ENCODE peak calls at places on chromosomes 7 and 10, in five cellular contexts. One of them, this sample, is unnamed.
A peak's percentile ranks its signal among the peaks of the same experiment; 100 is the strongest.

GRCh38 chr10:27741173-27742091 is 4.2 kb downstream of the MKX start:
- DNase-seq in adrenal gland: no peak
- DNase-seq in activated CD8-positive, alpha-beta memory T cell treated with anti-CD3 and anti-CD28 coated beads for 48 hours: no peak
- DNase-seq in HS-27A: no peak
- DNase-seq in RCC 7860: no peak
- DNase-seq in this sample: peak; percentile 14

GRCh38 chr10:43075612-43076003 is 1.3 kb upstream of the RET start:
- DNase-seq in adrenal gland: no peak
- DNase-seq in activated CD8-positive, alpha-beta memory T cell treated with anti-CD3 and anti-CD28 coated beads for 48 hours: no peak
- DNase-seq in HS-27A: no peak
- DNase-seq in RCC 7860: no peak
- DNase-seq in this sample: no peak

GRCh38 chr10:60485025-60485424 is 95.3 kb upstream of the ANK3 start:
- DNase-seq in adrenal gland: no peak
- DNase-seq in activated CD8-positive, alpha-beta memory T cell treated with anti-CD3 and anti-CD28 coated beads for 48 hours: no peak
- DNase-seq in HS-27A: no peak
- DNase-seq in RCC 7860: no peak
- DNase-seq in this sample: no peak

GRCh38 chr7:4702961-4703512 is 20.9 kb downstream of the FOXK1 start:
- DNase-seq in adrenal gland: no peak
- DNase-seq in activated CD8-positive, alpha-beta memory T cell treated with anti-CD3 and anti-CD28 coated beads for 48 hours: no peak
- DNase-seq in HS-27A: no peak
- DNase-seq in RCC 7860: no peak
- DNase-seq in this sample: no peak

GRCh38 chr7:38673795-38674194 is 42.6 kb upstream of the AMPH start:
- DNase-seq in adrenal gland: no peak
- DNase-seq in activated CD8-positive, alpha-beta memory T cell treated with anti-CD3 and anti-CD28 coated beads for 48 hours: no peak
- DNase-seq in HS-27A: peak; percentile 8
- DNase-seq in RCC 7860: no peak
- DNase-seq in this sample: no peak

GRCh38 chr10:63588436-63589180 is 67.4 kb downstream of the REEP3 start:
- DNase-seq in adrenal gland: no peak
- DNase-seq in activated CD8-positive, alpha-beta memory T cell treated with anti-CD3 and anti-CD28 coated beads for 48 hours: no peak
- DNase-seq in HS-27A: no peak
- DNase-seq in RCC 7860: no peak
- DNase-seq in this sample: peak; percentile 33

GRCh38 chr7:39606352-39606751 is 17.0 kb upstream of the RALA start:
- DNase-seq in adrenal gland: no peak
- DNase-seq in activated CD8-positive, alpha-beta memory T cell treated with anti-CD3 and anti-CD28 coated beads for 48 hours: no peak
- DNase-seq in HS-27A: no peak
- DNase-seq in RCC 7860: peak; percentile 43
- DNase-seq in this sample: no peak

GRCh38 chr10:88209837-88210552 is 346.6 kb downstream of the PTEN start:
- DNase-seq in adrenal gland: no peak
- DNase-seq in activated CD8-positive, alpha-beta memory T cell treated with anti-CD3 and anti-CD28 coated beads for 48 hours: no peak
- DNase-seq in HS-27A: no peak
- DNase-seq in RCC 7860: no peak
- DNase-seq in this sample: no peak

GRCh38 chr10:109889867-109890266 is 33.4 kb downstream of the XPNPEP1 start:
- DNase-seq in adrenal gland: no peak
- DNase-seq in activated CD8-positive, alpha-beta memory T cell treated with anti-CD3 and anti-CD28 coated beads for 48 hours: no peak
- DNase-seq in HS-27A: no peak
- DNase-seq in RCC 7860: peak; percentile 76
- DNase-seq in this sample: no peak

GRCh38 chr10:51459476-51459875 is 239.9 kb downstream of the CSTF2T start:
- DNase-seq in adrenal gland: no peak
- DNase-seq in activated CD8-positive, alpha-beta memory T cell treated with anti-CD3 and anti-CD28 coated beads for 48 hours: no peak
- DNase-seq in HS-27A: no peak
- DNase-seq in RCC 7860: no peak
- DNase-seq in this sample: no peak

GRCh38 chr10:48439031-48439430 is 132.6 kb downstream of the MAPK8 start:
- DNase-seq in adrenal gland: no peak
- DNase-seq in activated CD8-positive, alpha-beta memory T cell treated with anti-CD3 and anti-CD28 coated beads for 48 hours: no peak
- DNase-seq in HS-27A: peak; percentile 33
- DNase-seq in RCC 7860: peak; percentile 46
- DNase-seq in this sample: no peak

GRCh38 chr10:110919971-110920881 is 822 bp downstream of the SHOC2 start:
- DNase-seq in adrenal gland: peak; percentile 47
- DNase-seq in activated CD8-positive, alpha-beta memory T cell treated with anti-CD3 and anti-CD28 coated beads for 48 hours: peak; percentile 17
- DNase-seq in HS-27A: no peak
- DNase-seq in RCC 7860: no peak
- DNase-seq in this sample: peak; percentile 34

GRCh38 chr10:78974409-78975317 is 94.1 kb upstream of the ZMIZ1 start:
- DNase-seq in adrenal gland: peak; percentile 66
- DNase-seq in activated CD8-positive, alpha-beta memory T cell treated with anti-CD3 and anti-CD28 coated beads for 48 hours: peak; percentile 36
- DNase-seq in HS-27A: peak; percentile 52
- DNase-seq in RCC 7860: peak; percentile 93
- DNase-seq in this sample: peak; percentile 57

GRCh38 chr7:40870108-40870507 is 735.3 kb downstream of the SUGCT start:
- DNase-seq in adrenal gland: no peak
- DNase-seq in activated CD8-positive, alpha-beta memory T cell treated with anti-CD3 and anti-CD28 coated beads for 48 hours: no peak
- DNase-seq in HS-27A: no peak
- DNase-seq in RCC 7860: no peak
- DNase-seq in this sample: no peak

GRCh38 chr10:43861966-43862751 is 213.5 kb upstream of the ZNF32 start:
- DNase-seq in adrenal gland: no peak
- DNase-seq in activated CD8-positive, alpha-beta memory T cell treated with anti-CD3 and anti-CD28 coated beads for 48 hours: no peak
- DNase-seq in HS-27A: peak; percentile 71
- DNase-seq in RCC 7860: peak; percentile 99
- DNase-seq in this sample: no peak

GRCh38 chr10:62268027-62268398 is 631 bp downstream of the RTKN2 start:
- DNase-seq in adrenal gland: peak; percentile 13
- DNase-seq in activated CD8-positive, alpha-beta memory T cell treated with anti-CD3 and anti-CD28 coated beads for 48 hours: no peak
- DNase-seq in HS-27A: no peak
- DNase-seq in RCC 7860: no peak
- DNase-seq in this sample: no peak

GRCh38 chr10:19847321-19847720 is 31.1 kb downstream of the PLXDC2 start:
- DNase-seq in adrenal gland: no peak
- DNase-seq in activated CD8-positive, alpha-beta memory T cell treated with anti-CD3 and anti-CD28 coated beads for 48 hours: no peak
- DNase-seq in HS-27A: no peak
- DNase-seq in RCC 7860: peak; percentile 87
- DNase-seq in this sample: no peak

GRCh38 chr10:132496360-132497082 is 41.1 kb upstream of the INPP5A start:
- DNase-seq in adrenal gland: no peak
- DNase-seq in activated CD8-positive, alpha-beta memory T cell treated with anti-CD3 and anti-CD28 coated beads for 48 hours: no peak
- DNase-seq in HS-27A: no peak
- DNase-seq in RCC 7860: no peak
- DNase-seq in this sample: no peak

GRCh38 chr10:89296227-89296648 is 5.6 kb upstream of the IFIT2 start:
- DNase-seq in adrenal gland: no peak
- DNase-seq in activated CD8-positive, alpha-beta memory T cell treated with anti-CD3 and anti-CD28 coated beads for 48 hours: no peak
- DNase-seq in HS-27A: no peak
- DNase-seq in RCC 7860: no peak
- DNase-seq in this sample: no peak

GRCh38 chr10:121880842-121881423 is 46.9 kb downstream of the ATE1 start:
- DNase-seq in adrenal gland: no peak
- DNase-seq in activated CD8-positive, alpha-beta memory T cell treated with anti-CD3 and anti-CD28 coated beads for 48 hours: no peak
- DNase-seq in HS-27A: no peak
- DNase-seq in RCC 7860: no peak
- DNase-seq in this sample: no peak

GRCh38 chr7:22390512-22390911 is 33.6 kb upstream of the RAPGEF5 start:
- DNase-seq in adrenal gland: no peak
- DNase-seq in activated CD8-positive, alpha-beta memory T cell treated with anti-CD3 and anti-CD28 coated beads for 48 hours: no peak
- DNase-seq in HS-27A: no peak
- DNase-seq in RCC 7860: no peak
- DNase-seq in this sample: no peak

GRCh38 chr10:95542761-95543160 is 18.4 kb downstream of the SORBS1 start:
- DNase-seq in adrenal gland: no peak
- DNase-seq in activated CD8-positive, alpha-beta memory T cell treated with anti-CD3 and anti-CD28 coated beads for 48 hours: no peak
- DNase-seq in HS-27A: no peak
- DNase-seq in RCC 7860: no peak
- DNase-seq in this sample: no peak